ENCODE peak calls at places on chromosomes 1 and 21, in five cellular contexts. V, S, P, M and Q are unnamed samples.

GRCh38 chr1:19606817-19607706 is 37.0 kb upstream of the NBL1 start:
- DNase-seq in V (no peak), S (no peak), P (no peak), M (no peak), Q (no peak)

GRCh38 chr21:31254131-31254530 is 89.9 kb downstream of the TIAM1 start:
- DNase-seq in V (no peak), S (no peak), P (no peak), M (no peak), Q (no peak)

GRCh38 chr1:6500446-6501406 is 9.3 kb upstream of the PLEKHG5 start:
- DNase-seq in V (no peak), S (no peak), P (no peak), M (no peak), Q (no peak)

GRCh38 chr1:37802439-37802838 is 5.2 kb upstream of the C1orf122 start:
- DNase-seq in V (no peak), S (no peak), P (no peak), M (no peak), Q (no peak)

GRCh38 chr1:228000416-228000815 is 6.4 kb upstream of the WNT3A start:
- DNase-seq in V (no peak), S (no peak), P (no peak), M (no peak), Q (no peak)

GRCh38 chr1:178942285-178943218 is 71.7 kb upstream of the ANGPTL1 start:
- DNase-seq in V (no peak), S (no peak), P (no peak), M (no peak), Q (no peak)

GRCh38 chr1:164735315-164736052 is 176.5 kb downstream of the PBX1 start:
- DNase-seq in V (no peak), S (no peak), P (no peak), M (no peak), Q (no peak)

GRCh38 chr1:78054559-78054958 is 8.8 kb downstream of the GIPC2 start:
- DNase-seq in V (no peak), S (no peak), P (no peak), M (no peak), Q (no peak)

GRCh38 chr1:24769656-24770651 is 24.7 kb downstream of the CLIC4 start:
- DNase-seq in V (peak; percentile 89), S (no peak), P (no peak), M (peak; percentile 69), Q (peak; percentile 53)

GRCh38 chr1:86448670-86449069 is 20.1 kb upstream of the CLCA1 start:
- DNase-seq in V (no peak), S (no peak), P (no peak), M (no peak), Q (no peak)

GRCh38 chr1:247639381-247639981 is 34.1 kb downstream of the OR2G3 start:
- DNase-seq in V (peak; percentile 7), S (no peak), P (peak; percentile 62), M (peak; percentile 74), Q (no peak)

GRCh38 chr21:28548291-28548690 is 444.4 kb downstream of the LTN1 start:
- DNase-seq in V (no peak), S (no peak), P (no peak), M (no peak), Q (no peak)

GRCh38 chr1:232211149-232211548 is 418.8 kb downstream of the SIPA1L2 start:
- DNase-seq in V (no peak), S (peak; percentile 51), P (no peak), M (no peak), Q (no peak)
- TF ChIP-seq CTCF in V (peak; percentile 21), S (peak; percentile 63), P (peak; percentile 56), M (no peak), Q (peak; percentile 16)

DNA sequence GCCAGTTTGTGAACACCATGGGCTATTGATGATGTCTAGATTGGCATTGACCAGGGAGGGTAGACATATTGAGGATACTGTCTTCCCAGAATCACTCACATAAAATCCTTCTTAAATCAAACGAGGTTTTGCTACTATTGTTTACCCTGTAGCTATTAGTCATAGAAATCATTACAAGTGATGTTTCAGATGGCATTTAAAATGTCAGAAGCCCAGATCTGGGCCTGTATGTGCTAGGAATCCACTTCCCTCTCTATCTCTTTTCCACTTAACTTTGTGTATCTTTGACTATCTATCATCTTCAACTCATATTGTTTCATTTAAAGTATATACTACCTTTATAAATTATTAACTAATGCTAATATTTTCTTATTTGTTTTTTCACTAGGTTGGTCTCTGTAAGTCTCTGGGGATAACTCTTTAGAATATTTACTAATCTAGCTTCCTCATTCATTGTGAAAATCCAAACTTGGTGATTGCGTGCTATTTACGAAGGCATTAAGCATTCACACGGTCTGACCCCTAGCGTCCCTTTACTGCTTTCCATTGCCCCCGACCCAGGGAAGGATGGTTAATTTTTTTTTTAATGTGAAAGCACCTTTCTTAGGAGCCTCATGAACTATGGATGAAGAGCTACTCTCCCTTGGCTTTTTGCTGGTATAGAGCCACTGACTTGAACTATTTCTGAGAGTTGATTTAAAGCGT is 281.8 kb downstream of the GPATCH2 start:
- DNase-seq in V (no peak), S (no peak), P (no peak), M (no peak), Q (no peak)
- TF ChIP-seq CTCF in V (no peak), S (no peak), P (no peak), M (no peak), Q (no peak)

GRCh38 chr1:33736496-33736895 is 127.4 kb upstream of the HMGB4 start:
- DNase-seq in V (no peak), S (no peak), P (no peak), M (no peak), Q (no peak)

GRCh38 chr1:33740040-33740745 is 123.7 kb upstream of the HMGB4 start:
- DNase-seq in V (no peak), S (no peak), P (peak; percentile 6), M (no peak), Q (no peak)

GRCh38 chr1:33738536-33738935 is 125.3 kb upstream of the HMGB4 start:
- DNase-seq in V (no peak), S (no peak), P (no peak), M (no peak), Q (no peak)

GRCh38 chr1:33738976-33739375 is 124.9 kb upstream of the HMGB4 start:
- DNase-seq in V (no peak), S (no peak), P (peak; percentile 26), M (no peak), Q (no peak)

GRCh38 chr1:33735624-33736023 is 128.3 kb upstream of the HMGB4 start:
- DNase-seq in V (no peak), S (no peak), P (peak; percentile 31), M (peak; percentile 11), Q (no peak)
- TF ChIP-seq CTCF in V (no peak), S (no peak), P (peak; percentile 15), M (no peak), Q (no peak)

GRCh38 chr1:209899948-209900347 is 38.1 kb upstream of the SYT14 start:
- DNase-seq in V (no peak), S (peak; percentile 49), P (no peak), M (no peak), Q (no peak)
- TF ChIP-seq CTCF in V (peak; percentile 43), S (peak; percentile 81), P (no peak), M (no peak), Q (peak; percentile 50)

DNA sequence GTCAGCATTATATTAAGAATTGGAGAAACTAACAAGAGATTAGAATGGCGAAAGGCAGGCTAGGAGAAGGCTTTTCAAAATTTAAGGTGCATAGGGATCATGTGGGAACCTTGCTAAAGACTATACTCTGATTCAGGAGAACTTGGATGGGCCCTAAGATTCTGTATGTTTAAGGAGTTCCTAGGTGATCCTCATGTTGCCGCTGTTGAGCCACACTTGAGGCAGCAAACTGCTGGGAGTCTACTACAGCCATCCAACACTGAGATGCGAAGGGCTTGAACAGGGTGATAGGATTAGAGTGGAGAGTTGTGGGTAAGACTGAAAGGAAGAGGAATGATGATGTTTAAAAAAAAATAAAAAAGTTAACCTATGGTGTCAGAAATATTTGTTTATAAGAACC is 1013.2 kb downstream of the MRPL39 start:
- DNase-seq in V (no peak), S (no peak), P (no peak), M (no peak), Q (no peak)
- TF ChIP-seq CTCF in V (no peak), S (peak; percentile 7), P (no peak), M (no peak), Q (no peak)

GRCh38 chr21:36245649-36246048 is 74.3 kb upstream of the MORC3 start:
- DNase-seq in V (no peak), S (no peak), P (no peak), M (no peak), Q (no peak)
- TF ChIP-seq CTCF in V (no peak), S (no peak), P (no peak), M (no peak), Q (no peak)